ENCODE peak calls at places on chromosome 12, in six cellular contexts. P is left ventricle myocardium inferior; F is naive thymus-derived CD8-positive, alpha-beta T cell; J is NCI-H1105; V is stomach; G is ecto neural progenitor cell. E is an unnamed sample.

GRCh38 chr12:46390881-46391280 is 18.3 kb upstream of the SLC38A2 start:
- DNase-seq in P (no peak), V (no peak), J (no peak), G (no peak), F (no peak), E (no peak)

GRCh38 chr12:6771091-6771495 is 1.2 kb upstream of the LAG3 start:
- DNase-seq in J (no peak), P (no peak), G (no peak), F (no peak), V (no peak), E (no peak)

GRCh38 chr12:94080684-94081009 is 67.7 kb upstream of the PLXNC1 start:
- DNase-seq in G (no peak), F (no peak), J (peak; percentile 9), V (no peak), P (no peak), E (no peak)

GRCh38 chr12:3199551-3200031 is 122.4 kb downstream of the TSPAN9 start:
- DNase-seq in P (no peak), F (no peak), V (no peak), J (peak; percentile 51), G (peak; percentile 68), E (no peak)

GRCh38 chr12:124484526-124484953 is 82.9 kb downstream of the NCOR2 start:
- DNase-seq in J (no peak), P (peak; percentile 14), G (no peak), V (no peak), F (no peak), E (no peak)

GRCh38 chr12:1598757-1599156 is 4.4 kb upstream of the FBXL14 start:
- DNase-seq in J (no peak), P (no peak), F (no peak), G (no peak), V (no peak), E (no peak)

GRCh38 chr12:69879007-69879960 is 54.3 kb downstream of the MYRFL start:
- DNase-seq in J (peak; percentile 71), F (peak; percentile 57), P (peak; percentile 53), G (peak; percentile 81), V (peak; percentile 75), E (peak; percentile 46)

GRCh38 chr12:105922670-105923102 is 216.1 kb downstream of the NUAK1 start:
- DNase-seq in J (no peak), G (no peak), F (no peak), P (no peak), V (no peak), E (no peak)

GRCh38 chr12:48788522-48788851 is 402 bp downstream of the ADCY6 start:
- DNase-seq in G (peak; percentile 66), J (no peak), V (no peak), P (no peak), F (no peak), E (no peak)

GRCh38 chr12:54034784-54035310 is 2.0 kb downstream of the HOXC5 start:
- DNase-seq in F (no peak), J (no peak), P (no peak), V (no peak), G (no peak), E (no peak)

E was measured in prostate gland.